ENCODE peak calls at places on chromosome 16, in nine cellular contexts. Y is AG09309, P is mesothelial cell of epicardium, F is GM06990, X is HFFc6, Q is DND-41, J is HL-60, A is body of pancreas, O is sigmoid colon. D is an unnamed sample.

GRCh38 chr16:57736419-57737281 is 1.1 kb downstream of the KATNB1 start:
- DNase-seq in Y (peak; percentile 33), P (no peak), F (no peak), X (peak; percentile 78), Q (peak; percentile 54), J (peak; percentile 45), A (peak; percentile 51), O (peak; percentile 67), D (no peak)

GRCh38 chr16:69840975-69841374 is 78.8 kb downstream of the WWP2 start:
- DNase-seq in Y (no peak), P (no peak), F (no peak), X (no peak), Q (no peak), J (no peak), A (peak; percentile 39), O (no peak), D (no peak)

GRCh38 chr16:4601317-4602186 is 13.1 kb downstream of the UBALD1 start:
- DNase-seq in Y (no peak), P (no peak), F (no peak), X (no peak), Q (no peak), J (no peak), A (peak; percentile 70), O (peak; percentile 86), D (no peak)

GRCh38 chr16:12833939-12834338 is 30.3 kb upstream of the CPPED1 start:
- DNase-seq in Y (no peak), P (no peak), F (no peak), X (peak; percentile 20), Q (no peak), J (no peak), A (no peak), O (no peak), D (no peak)

GRCh38 chr16:81521141-81521626 is 76.6 kb downstream of the CMIP start:
- DNase-seq in Y (no peak), P (no peak), F (peak; percentile 65), X (no peak), Q (peak; percentile 64), J (no peak), A (peak; percentile 32), O (no peak), D (no peak)

GRCh38 chr16:66262253-66263167 is 104.0 kb upstream of the CDH5 start:
- DNase-seq in Y (no peak), P (no peak), F (no peak), X (peak; percentile 2), Q (no peak), J (no peak), A (no peak), O (peak; percentile 77), D (no peak)

GRCh38 chr16:12627394-12627793 is 176.3 kb downstream of the CPPED1 start:
- DNase-seq in Y (no peak), P (no peak), F (no peak), X (no peak), Q (no peak), J (no peak), A (no peak), O (no peak), D (no peak)

GRCh38 chr16:35391328-35391727 is 1931.9 kb downstream of the TP53TG3F start:
- DNase-seq in Y (peak; percentile 3), P (no peak), F (no peak), X (peak; percentile 11), Q (peak; percentile 35), J (peak; percentile 42), A (peak; percentile 53), O (no peak), D (no peak)

GRCh38 chr16:14285542-14286380 is 214.6 kb downstream of the MRTFB start:
- DNase-seq in Y (peak; percentile 83), P (peak; percentile 96), F (peak; percentile 95), X (peak; percentile 95), Q (peak; percentile 93), J (peak; percentile 98), A (peak; percentile 95), O (peak; percentile 96), D (peak; percentile 83)

GRCh38 chr16:55144656-55145055 is 179.3 kb upstream of the IRX6 start:
- DNase-seq in Y (no peak), P (no peak), F (no peak), X (no peak), Q (no peak), J (no peak), A (no peak), O (no peak), D (no peak)

GRCh38 chr16:56944954-56945839 is 13.3 kb downstream of the HERPUD1 start:
- DNase-seq in Y (no peak), P (no peak), F (peak; percentile 53), X (no peak), Q (no peak), J (no peak), A (peak; percentile 62), O (peak; percentile 48), D (no peak)

GRCh38 chr16:70577256-70577698 is 53.7 kb downstream of the SF3B3 start:
- DNase-seq in Y (peak; percentile 37), P (no peak), F (no peak), X (peak; percentile 76), Q (no peak), J (no peak), A (no peak), O (peak; percentile 65), D (no peak)

GRCh38 chr16:87808108-87808507 is 42.3 kb upstream of the KLHDC4 start:
- DNase-seq in Y (no peak), P (no peak), F (no peak), X (no peak), Q (no peak), J (no peak), A (no peak), O (no peak), D (no peak)

GRCh38 chr16:81717662-81718189 is 61.4 kb upstream of the PLCG2 start:
- DNase-seq in Y (no peak), P (no peak), F (no peak), X (no peak), Q (no peak), J (no peak), A (no peak), O (no peak), D (no peak)

GRCh38 chr16:25570131-25570530 is 121.6 kb upstream of the HS3ST4 start:
- DNase-seq in Y (no peak), P (no peak), F (no peak), X (no peak), Q (no peak), J (no peak), A (no peak), O (no peak), D (no peak)

GRCh38 chr16:54136276-54136625 is 150.3 kb downstream of the IRX3 start:
- DNase-seq in Y (no peak), P (no peak), F (no peak), X (no peak), Q (no peak), J (no peak), A (no peak), O (no peak), D (no peak)

GRCh38 chr16:29958756-29959155 is 3.1 kb upstream of the TMEM219 start:
- DNase-seq in Y (no peak), P (no peak), F (no peak), X (no peak), Q (no peak), J (no peak), A (no peak), O (no peak), D (no peak)

GRCh38 chr16:918068-918467 is 52.7 kb downstream of the LMF1 start:
- DNase-seq in Y (no peak), P (no peak), F (no peak), X (no peak), Q (no peak), J (no peak), A (no peak), O (no peak), D (no peak)

GRCh38 chr16:4957720-4958509 is at the start of gene SEC14L5:
- DNase-seq in Y (peak; percentile 83), P (peak; percentile 95), F (peak; percentile 88), X (peak; percentile 93), Q (peak; percentile 73), J (peak; percentile 88), A (peak; percentile 100), O (peak; percentile 98), D (peak; percentile 96)

GRCh38 chr16:20870122-20870521 is 30.0 kb downstream of the DCUN1D3 start:
- DNase-seq in Y (no peak), P (no peak), F (no peak), X (no peak), Q (no peak), J (no peak), A (no peak), O (no peak), D (no peak)

GRCh38 chr16:2082171-2082982 is 34.6 kb downstream of the TSC2 start:
- DNase-seq in Y (no peak), P (no peak), F (no peak), X (no peak), Q (no peak), J (no peak), A (peak; percentile 95), O (peak; percentile 85), D (no peak)
- TF ChIP-seq CTCF in Y (no peak), P (no peak), F (no peak), X (no peak), Q (no peak), J (no peak), A (no peak), O (no peak), D (no peak)

GRCh38 chr16:50099957-50100648 is 34.3 kb downstream of the HEATR3 start:
- DNase-seq in Y (no peak), P (no peak), F (no peak), X (no peak), Q (no peak), J (no peak), A (no peak), O (no peak), D (no peak)

GRCh38 chr16:50102046-50102756 is 36.4 kb downstream of the HEATR3 start:
- DNase-seq in Y (peak; percentile 42), P (no peak), F (peak; percentile 9), X (peak; percentile 89), Q (no peak), J (peak; percentile 21), A (no peak), O (no peak), D (no peak)

DNA sequence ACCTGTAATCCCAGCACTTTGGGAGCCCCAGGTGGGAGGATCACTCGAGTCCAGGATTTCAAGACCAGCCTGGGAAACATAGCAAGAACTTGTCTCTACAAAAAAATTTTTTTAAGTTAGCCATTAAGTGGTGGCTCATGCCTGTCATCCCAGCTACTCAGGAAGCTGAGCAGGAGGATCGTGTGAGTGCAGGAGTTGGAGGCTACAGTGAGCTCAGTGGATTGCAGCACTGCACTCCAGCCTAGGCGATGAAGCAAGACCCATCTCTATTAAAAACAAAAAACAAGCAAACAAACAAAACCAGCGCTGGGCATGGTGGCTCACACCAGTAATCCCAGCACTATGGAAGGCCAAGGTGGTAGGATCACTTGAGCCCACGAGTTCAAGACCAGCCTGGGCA is 38.0 kb downstream of the HEATR3 start:
- DNase-seq in Y (peak; percentile 47), P (no peak), F (no peak), X (peak; percentile 49), Q (no peak), J (peak; percentile 47), A (no peak), O (no peak), D (no peak)
- TF ChIP-seq CTCF in Y (no peak), P (no peak), F (no peak), X (no peak), Q (no peak), J (no peak), A (no peak), O (no peak), D (no peak)

GRCh38 chr16:31016018-31016417 is 5.6 kb upstream of the STX1B start:
- DNase-seq in Y (no peak), P (no peak), F (no peak), X (no peak), Q (no peak), J (no peak), A (peak; percentile 34), O (no peak), D (no peak)
- TF ChIP-seq CTCF in Y (no peak), P (no peak), F (no peak), X (peak; percentile 10), Q (no peak), J (no peak), A (no peak), O (no peak), D (peak; percentile 41)

GRCh38 chr16:16045879-16046278 is 96.5 kb downstream of the ABCC1 start:
- DNase-seq in Y (no peak), P (no peak), F (no peak), X (no peak), Q (no peak), J (no peak), A (no peak), O (no peak), D (no peak)
- TF ChIP-seq CTCF in Y (no peak), P (no peak), F (no peak), X (peak; percentile 65), Q (no peak), J (peak; percentile 26), A (no peak), O (no peak), D (no peak)

D was measured in D721Med.